ENCODE peak calls at places on chromosomes 11 and 22, in four cellular contexts. P is brain microvascular endothelial cell, W is cardiac fibroblast, M is testis. B is an unnamed sample.

GRCh38 chr11:134566311-134566710 is 154.3 kb upstream of the B3GAT1 start:
- DNase-seq in P (no peak), W (no peak), M (no peak), B (no peak)

GRCh38 chr22:47221840-47222615 is 459.6 kb downstream of the TBC1D22A start:
- DNase-seq in P (no peak), W (no peak), M (no peak), B (peak; percentile 73)

GRCh38 chr22:17264321-17265052 is 45.3 kb upstream of the ADA2 start:
- DNase-seq in P (no peak), W (peak; percentile 29), M (peak; percentile 26), B (no peak)

GRCh38 chr22:17919276-17920144 is 104.9 kb downstream of the MICAL3 start:
- DNase-seq in P (no peak), W (no peak), M (no peak), B (no peak)

GRCh38 chr11:112087212-112087611 is 539 bp downstream of the SDHD start:
- DNase-seq in P (no peak), W (no peak), M (no peak), B (no peak)

GRCh38 chr11:134878785-134879184 is 466.7 kb upstream of the B3GAT1 start:
- DNase-seq in P (no peak), W (no peak), M (no peak), B (no peak)

GRCh38 chr11:105148241-105148640 is 8.7 kb upstream of the CARD18 start:
- DNase-seq in P (peak; percentile 34), W (peak; percentile 55), M (no peak), B (no peak)

GRCh38 chr11:8658210-8658968 is 24.1 kb downstream of the TRIM66 start:
- DNase-seq in P (no peak), W (peak; percentile 27), M (no peak), B (no peak)

GRCh38 chr22:29520851-29521250 is 32.7 kb downstream of the THOC5 start:
- DNase-seq in P (peak; percentile 79), W (peak; percentile 81), M (no peak), B (no peak)

GRCh38 chr22:49517721-49518120 is 310.0 kb downstream of the BRD1 start:
- DNase-seq in P (no peak), W (no peak), M (no peak), B (no peak)

GRCh38 chr22:32574957-32575893 is 100.6 kb downstream of the FBXO7 start:
- DNase-seq in P (no peak), W (no peak), M (no peak), B (no peak)

GRCh38 chr22:29782061-29782845 is 15.1 kb downstream of the UQCR10 start:
- DNase-seq in P (no peak), W (peak; percentile 43), M (peak; percentile 45), B (no peak)

DNA sequence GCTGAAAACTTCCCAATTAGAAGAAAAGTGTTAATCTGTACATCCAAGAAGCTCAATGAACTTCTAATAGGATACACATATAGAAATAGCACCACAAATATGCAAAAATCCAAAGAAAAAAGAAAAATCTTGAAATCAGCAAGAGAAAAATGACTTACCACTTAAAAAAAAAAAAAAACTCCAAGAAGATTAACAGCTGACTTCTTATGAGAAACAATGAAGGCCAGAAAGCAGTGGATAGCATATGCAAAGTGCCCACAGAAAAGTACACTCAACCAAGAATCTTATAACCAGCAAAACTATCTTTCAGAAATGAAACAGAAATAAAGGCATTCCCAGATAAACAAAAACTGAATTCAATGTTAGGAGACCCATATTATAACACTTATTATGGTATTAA is 29.9 kb upstream of the OR5B12 start:
- DNase-seq in P (no peak), W (no peak), M (no peak), B (no peak)
- TF ChIP-seq CTCF in P (no peak), W (no peak), M (no peak), B (no peak)

GRCh38 chr22:38981005-38981658 is 1.0 kb upstream of the APOBEC3B start:
- DNase-seq in P (no peak), W (peak; percentile 9), M (peak; percentile 55), B (no peak)
- TF ChIP-seq CTCF in P (peak; percentile 47), W (no peak), M (peak; percentile 23), B (peak; percentile 29)

GRCh38 chr22:44331881-44332714 is 19.3 kb upstream of the SHISAL1 start:
- DNase-seq in P (no peak), W (peak; percentile 13), M (peak; percentile 39), B (no peak)
- TF ChIP-seq CTCF in P (no peak), W (no peak), M (no peak), B (peak; percentile 29)

GRCh38 chr22:26380072-26380471 is 49.0 kb upstream of the ASPHD2 start:
- DNase-seq in P (no peak), W (no peak), M (no peak), B (no peak)

GRCh38 chr22:26374645-26375044 is 54.4 kb upstream of the ASPHD2 start:
- DNase-seq in P (no peak), W (no peak), M (no peak), B (no peak)

GRCh38 chr22:26372890-26373289 is 56.2 kb upstream of the ASPHD2 start:
- DNase-seq in P (no peak), W (no peak), M (no peak), B (no peak)

GRCh38 chr22:26377170-26377825 is 51.8 kb upstream of the ASPHD2 start:
- DNase-seq in P (no peak), W (no peak), M (no peak), B (no peak)
- TF ChIP-seq CTCF in P (peak; percentile 21), W (no peak), M (no peak), B (no peak)

GRCh38 chr11:7495997-7496545 is 10.8 kb downstream of the OLFML1 start:
- DNase-seq in P (no peak), W (no peak), M (no peak), B (no peak)
- TF ChIP-seq CTCF in P (no peak), W (no peak), M (no peak), B (no peak)

GRCh38 chr11:117985953-117986887 is at the start of gene IL10RA:
- DNase-seq in P (peak; percentile 32), W (peak; percentile 30), M (peak; percentile 78), B (no peak)
- TF ChIP-seq CTCF in P (no peak), W (no peak), M (no peak), B (no peak)

DNA sequence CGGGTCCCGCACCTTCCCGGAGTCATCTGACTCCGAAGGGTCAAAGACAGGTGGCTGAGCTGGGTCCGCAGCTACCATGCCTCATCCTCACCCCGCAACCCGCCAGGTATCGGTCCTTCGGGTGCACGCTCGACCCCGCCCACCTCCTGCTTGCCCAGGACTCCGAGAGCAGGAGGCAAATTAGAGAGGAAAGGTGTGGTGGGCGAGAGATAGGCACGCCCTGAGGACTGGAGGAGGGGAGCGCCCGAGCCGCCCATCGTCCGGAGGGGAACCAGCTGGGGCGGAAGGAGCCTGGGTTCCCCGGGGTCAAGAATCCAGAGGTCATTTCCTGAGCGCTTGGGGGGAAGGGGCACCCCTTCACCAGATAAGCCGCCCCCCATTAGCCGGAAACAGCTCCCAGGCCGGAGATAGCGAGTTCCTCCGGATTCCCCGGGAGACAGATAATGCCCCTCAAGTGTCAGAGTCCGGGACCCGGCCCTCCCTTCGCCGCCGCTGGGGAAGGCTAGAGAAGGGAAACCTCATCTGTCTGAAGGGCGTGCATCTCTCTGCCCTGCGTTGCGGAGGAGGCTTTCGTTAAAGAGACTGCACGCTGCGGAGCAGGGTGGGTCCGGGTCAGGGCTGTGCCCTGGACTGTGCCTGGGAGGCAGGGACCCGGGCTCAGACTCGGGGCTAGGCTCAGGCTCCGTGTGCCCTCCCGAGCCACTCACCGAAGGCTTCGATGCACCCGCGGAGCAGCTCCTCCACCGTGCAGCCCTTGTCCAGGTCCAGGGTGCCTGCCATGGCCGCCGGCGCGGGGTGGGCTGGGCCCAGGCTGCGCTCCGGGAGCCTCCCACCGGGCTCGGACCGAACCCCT is 1.6 kb downstream of the RASGRP2 start:
- DNase-seq in P (no peak), W (no peak), M (no peak), B (no peak)
- TF ChIP-seq CTCF in P (no peak), W (no peak), M (no peak), B (no peak)

GRCh38 chr11:41665633-41666032 is 206.2 kb upstream of the LRRC4C start:
- DNase-seq in P (no peak), W (no peak), M (no peak), B (no peak)

GRCh38 chr11:41659990-41660389 is 200.5 kb upstream of the LRRC4C start:
- DNase-seq in P (no peak), W (peak; percentile 28), M (no peak), B (no peak)

DNA sequence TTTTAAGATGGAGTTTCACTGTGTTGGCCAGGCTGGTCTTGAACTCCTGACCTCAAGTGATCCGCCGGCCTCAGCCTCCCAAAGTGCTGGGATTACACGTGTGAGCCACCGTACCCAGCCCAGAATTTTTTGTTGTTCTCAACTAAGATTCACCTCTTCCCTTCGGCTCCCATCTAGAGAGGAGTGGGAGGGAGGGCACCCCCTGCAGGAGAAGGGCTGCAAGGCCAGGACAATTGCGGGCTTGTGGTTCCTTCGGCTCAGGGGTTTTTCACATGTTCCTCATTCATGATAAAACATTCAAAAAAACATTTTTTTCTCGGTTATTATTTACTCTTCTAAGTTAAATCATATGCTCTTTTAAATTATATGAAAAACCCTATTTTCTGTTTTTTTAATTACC is 201.1 kb upstream of the LRRC4C start:
- DNase-seq in P (no peak), W (no peak), M (peak; percentile 28), B (no peak)
- TF ChIP-seq CTCF in P (peak; percentile 17), W (peak; percentile 16), M (no peak), B (no peak)

GRCh38 chr11:113338730-113339129 is 24.3 kb downstream of the TTC12 start:
- DNase-seq in P (no peak), W (no peak), M (no peak), B (no peak)
- TF ChIP-seq CTCF in P (peak; percentile 32), W (no peak), M (no peak), B (no peak)

DNA sequence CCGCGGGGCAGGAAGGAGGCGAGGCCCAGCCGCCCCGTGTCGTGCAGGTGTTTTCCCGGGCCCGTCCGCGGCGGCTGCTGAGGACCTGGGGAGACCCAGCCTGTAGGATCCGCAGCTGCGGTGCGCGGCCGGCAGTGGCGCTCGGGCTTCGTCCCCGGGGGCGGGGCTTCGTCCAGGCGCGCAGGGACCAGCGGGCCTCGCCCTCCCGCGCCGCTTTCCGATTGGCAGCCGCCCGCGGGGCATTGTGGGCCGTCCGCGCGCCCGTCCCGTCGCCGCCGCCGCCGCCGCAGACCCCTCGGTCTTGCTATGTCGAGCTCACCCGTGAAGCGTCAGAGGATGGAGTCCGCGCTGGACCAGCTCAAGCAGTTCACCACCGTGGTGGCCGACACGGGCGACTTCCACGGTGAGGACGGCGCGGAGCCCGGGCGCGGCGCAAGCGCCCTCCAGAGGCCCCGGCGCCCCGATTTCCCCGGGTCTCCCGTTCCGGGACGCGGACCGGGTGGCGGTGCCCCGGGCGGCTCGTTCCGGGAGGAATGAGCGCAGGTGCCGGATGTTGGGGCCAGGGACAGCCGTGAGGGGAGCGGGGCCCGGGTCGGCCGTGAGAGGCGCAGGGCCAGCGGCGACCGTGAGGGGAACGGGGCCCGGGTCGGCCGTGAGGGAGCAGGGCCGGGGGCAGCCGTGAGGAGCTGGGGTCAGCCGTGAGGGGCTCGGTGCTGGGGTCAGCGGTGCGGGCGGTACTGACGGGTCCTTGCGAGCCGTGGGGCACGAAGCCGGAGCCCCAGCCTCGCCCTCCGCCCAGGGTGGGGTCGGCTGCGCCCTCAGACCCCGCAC is at the start of gene TALDO1:
- DNase-seq in P (peak; percentile 67), W (peak; percentile 79), M (peak; percentile 93), B (peak; percentile 98)
- TF ChIP-seq CTCF in P (peak; percentile 14), W (no peak), M (no peak), B (peak; percentile 22)

B was measured in osteocyte.